ENCODE peak calls at places on chromosomes 11 and 22, in six cellular contexts. R is NCI-H345; K is amniotic stem cell; G is fibroblast of pulmonary artery; B is ELF-1; Z is stimulated activated CD4-positive, alpha-beta T cell treated with anti-CD3 and anti-CD28 coated beads, Interleukin-4, amount 100 ng/mL, for 24 hours. M is an unnamed sample.
A peak's percentile ranks its signal among the peaks of the same experiment; 100 is the strongest.

GRCh38 chr11:2929880-2930704 is 872 bp upstream of the PHLDA2 start:
- DNase-seq in Z (peak; percentile 40), R (peak; percentile 58), K (peak; percentile 24), B (peak; percentile 87), G (no peak), M (peak; percentile 90)

GRCh38 chr11:103395612-103396011 is 286.4 kb downstream of the DYNC2H1 start:
- DNase-seq in B (no peak), R (no peak), G (peak; percentile 57), Z (no peak), K (no peak), M (no peak)

GRCh38 chr11:111745719-111746504 is 20.3 kb downstream of the PPP2R1B start:
- DNase-seq in G (peak; percentile 51), K (no peak), Z (no peak), R (no peak), B (no peak), M (no peak)

GRCh38 chr11:128389461-128389976 is 197.8 kb downstream of the ETS1 start:
- DNase-seq in Z (no peak), G (no peak), R (no peak), B (peak; percentile 20), K (no peak), M (no peak)

GRCh38 chr11:2728663-2729332 is 29.0 kb upstream of the KCNQ1OT1 start:
- DNase-seq in B (no peak), K (no peak), G (no peak), Z (no peak), R (no peak), M (no peak)

GRCh38 chr11:112037527-112037926 is 12.3 kb downstream of the DLAT start:
- DNase-seq in K (no peak), B (no peak), Z (no peak), R (no peak), G (no peak), M (no peak)

GRCh38 chr22:41367039-41367679 is 14.6 kb upstream of the TEF start:
- DNase-seq in Z (no peak), B (peak; percentile 80), G (peak; percentile 98), K (peak; percentile 54), R (peak; percentile 89), M (peak; percentile 75)

GRCh38 chr11:119694334-119694733 is 34.7 kb downstream of the NECTIN1 start:
- DNase-seq in K (no peak), B (no peak), Z (no peak), R (no peak), G (no peak), M (no peak)

GRCh38 chr11:128615076-128615475 is 27.7 kb upstream of the ETS1 start:
- DNase-seq in G (no peak), Z (no peak), B (peak; percentile 54), R (no peak), K (no peak), M (no peak)

GRCh38 chr22:35987994-35988393 is 40.6 kb downstream of the RBFOX2 start:
- DNase-seq in B (no peak), R (no peak), K (no peak), G (no peak), Z (no peak), M (no peak)

GRCh38 chr22:45216133-45217003 is 24.3 kb downstream of the KIAA0930 start:
- DNase-seq in G (peak; percentile 50), Z (no peak), B (peak; percentile 78), R (no peak), K (no peak), M (no peak)

GRCh38 chr11:110763249-110764011 is 51.2 kb upstream of the ARHGAP20 start:
- DNase-seq in K (no peak), B (no peak), R (no peak), G (peak; percentile 57), Z (no peak), M (peak; percentile 78)

GRCh38 chr11:14500181-14500651 is 605 bp upstream of the COPB1 start:
- DNase-seq in G (peak; percentile 61), Z (peak; percentile 47), B (peak; percentile 23), K (peak; percentile 4), R (peak; percentile 59), M (peak; percentile 76)

GRCh38 chr11:30801357-30801756 is 215.2 kb upstream of the MPPED2 start:
- DNase-seq in Z (no peak), R (no peak), B (no peak), K (no peak), G (no peak), M (no peak)

GRCh38 chr11:20367313-20367948 is 3.9 kb downstream of the HTATIP2 start:
- DNase-seq in R (no peak), K (peak; percentile 39), B (no peak), G (peak; percentile 88), Z (peak; percentile 80), M (peak; percentile 74)

M was measured in SJSA1.